ENCODE peak calls at places on chromosomes 1 and 21, in eight cellular contexts. One of them, this sample, is unnamed.

GRCh38 chr1:247647864-247648263 is 31.7 kb downstream of the OR13G1 start:
- DNase-seq in stimulated activated CD4-positive, alpha-beta T cell treated with anti-CD3 and anti-CD28 coated beads, Interleukin-2, amount 100 ng/mL, for 48 hours: no peak
- DNase-seq in WTC11: no peak
- DNase-seq in Calu3: no peak
- DNase-seq in T-cell: no peak
- DNase-seq in iris pigment epithelial cell: no peak
- DNase-seq in H4: no peak
- DNase-seq in activated CD4-positive, alpha-beta T cell treated with anti-CD3 and anti-CD28 coated beads, Interleukin-2, amount 10 ng/mL, durations not matched to agents 7 days and 5 days: no peak
- DNase-seq in this sample: peak; percentile 73

GRCh38 chr1:163875214-163875926 is 553.6 kb downstream of the NUF2 start:
- DNase-seq in stimulated activated CD4-positive, alpha-beta T cell treated with anti-CD3 and anti-CD28 coated beads, Interleukin-2, amount 100 ng/mL, for 48 hours: no peak
- DNase-seq in WTC11: no peak
- DNase-seq in Calu3: no peak
- DNase-seq in T-cell: no peak
- DNase-seq in iris pigment epithelial cell: peak; percentile 93
- DNase-seq in H4: peak; percentile 25
- DNase-seq in activated CD4-positive, alpha-beta T cell treated with anti-CD3 and anti-CD28 coated beads, Interleukin-2, amount 10 ng/mL, durations not matched to agents 7 days and 5 days: no peak
- DNase-seq in this sample: no peak

GRCh38 chr1:200468264-200469001 is 58.6 kb upstream of the ZNF281 start:
- DNase-seq in stimulated activated CD4-positive, alpha-beta T cell treated with anti-CD3 and anti-CD28 coated beads, Interleukin-2, amount 100 ng/mL, for 48 hours: no peak
- DNase-seq in WTC11: no peak
- DNase-seq in Calu3: no peak
- DNase-seq in T-cell: no peak
- DNase-seq in iris pigment epithelial cell: no peak
- DNase-seq in H4: no peak
- DNase-seq in activated CD4-positive, alpha-beta T cell treated with anti-CD3 and anti-CD28 coated beads, Interleukin-2, amount 10 ng/mL, durations not matched to agents 7 days and 5 days: no peak
- DNase-seq in this sample: peak; percentile 79

GRCh38 chr21:43664358-43664757 is 5.0 kb downstream of the RRP1B start:
- DNase-seq in stimulated activated CD4-positive, alpha-beta T cell treated with anti-CD3 and anti-CD28 coated beads, Interleukin-2, amount 100 ng/mL, for 48 hours: no peak
- DNase-seq in WTC11: no peak
- DNase-seq in Calu3: no peak
- DNase-seq in T-cell: no peak
- DNase-seq in iris pigment epithelial cell: no peak
- DNase-seq in H4: no peak
- DNase-seq in activated CD4-positive, alpha-beta T cell treated with anti-CD3 and anti-CD28 coated beads, Interleukin-2, amount 10 ng/mL, durations not matched to agents 7 days and 5 days: no peak
- DNase-seq in this sample: no peak

GRCh38 chr21:42650033-42650370 is 3.4 kb upstream of the PDE9A start:
- DNase-seq in stimulated activated CD4-positive, alpha-beta T cell treated with anti-CD3 and anti-CD28 coated beads, Interleukin-2, amount 100 ng/mL, for 48 hours: no peak
- DNase-seq in WTC11: no peak
- DNase-seq in Calu3: no peak
- DNase-seq in T-cell: no peak
- DNase-seq in iris pigment epithelial cell: no peak
- DNase-seq in H4: no peak
- DNase-seq in activated CD4-positive, alpha-beta T cell treated with anti-CD3 and anti-CD28 coated beads, Interleukin-2, amount 10 ng/mL, durations not matched to agents 7 days and 5 days: no peak
- DNase-seq in this sample: no peak

GRCh38 chr1:240914506-240914905 is 302.6 kb upstream of the GREM2 start:
- DNase-seq in stimulated activated CD4-positive, alpha-beta T cell treated with anti-CD3 and anti-CD28 coated beads, Interleukin-2, amount 100 ng/mL, for 48 hours: no peak
- DNase-seq in WTC11: no peak
- DNase-seq in Calu3: no peak
- DNase-seq in T-cell: no peak
- DNase-seq in iris pigment epithelial cell: no peak
- DNase-seq in H4: no peak
- DNase-seq in activated CD4-positive, alpha-beta T cell treated with anti-CD3 and anti-CD28 coated beads, Interleukin-2, amount 10 ng/mL, durations not matched to agents 7 days and 5 days: no peak
- DNase-seq in this sample: no peak

GRCh38 chr21:39083377-39084008 is 99.8 kb downstream of the PSMG1 start:
- DNase-seq in stimulated activated CD4-positive, alpha-beta T cell treated with anti-CD3 and anti-CD28 coated beads, Interleukin-2, amount 100 ng/mL, for 48 hours: no peak
- DNase-seq in WTC11: no peak
- DNase-seq in Calu3: no peak
- DNase-seq in T-cell: no peak
- DNase-seq in iris pigment epithelial cell: peak; percentile 50
- DNase-seq in H4: no peak
- DNase-seq in activated CD4-positive, alpha-beta T cell treated with anti-CD3 and anti-CD28 coated beads, Interleukin-2, amount 10 ng/mL, durations not matched to agents 7 days and 5 days: no peak
- DNase-seq in this sample: peak; percentile 26

GRCh38 chr1:66571789-66572188 is 37.8 kb downstream of the SGIP1 start:
- DNase-seq in stimulated activated CD4-positive, alpha-beta T cell treated with anti-CD3 and anti-CD28 coated beads, Interleukin-2, amount 100 ng/mL, for 48 hours: no peak
- DNase-seq in WTC11: no peak
- DNase-seq in Calu3: no peak
- DNase-seq in T-cell: no peak
- DNase-seq in iris pigment epithelial cell: peak; percentile 78
- DNase-seq in H4: no peak
- DNase-seq in activated CD4-positive, alpha-beta T cell treated with anti-CD3 and anti-CD28 coated beads, Interleukin-2, amount 10 ng/mL, durations not matched to agents 7 days and 5 days: no peak
- DNase-seq in this sample: peak; percentile 74

GRCh38 chr1:48006318-48006717 is 9.1 kb upstream of the TRABD2B start:
- DNase-seq in stimulated activated CD4-positive, alpha-beta T cell treated with anti-CD3 and anti-CD28 coated beads, Interleukin-2, amount 100 ng/mL, for 48 hours: no peak
- DNase-seq in WTC11: no peak
- DNase-seq in Calu3: no peak
- DNase-seq in T-cell: no peak
- DNase-seq in iris pigment epithelial cell: no peak
- DNase-seq in H4: no peak
- DNase-seq in activated CD4-positive, alpha-beta T cell treated with anti-CD3 and anti-CD28 coated beads, Interleukin-2, amount 10 ng/mL, durations not matched to agents 7 days and 5 days: no peak
- DNase-seq in this sample: peak; percentile 42

GRCh38 chr1:219317762-219318353 is 144.2 kb downstream of the LYPLAL1 start:
- DNase-seq in stimulated activated CD4-positive, alpha-beta T cell treated with anti-CD3 and anti-CD28 coated beads, Interleukin-2, amount 100 ng/mL, for 48 hours: no peak
- DNase-seq in WTC11: peak; percentile 22
- DNase-seq in Calu3: peak; percentile 31
- DNase-seq in T-cell: no peak
- DNase-seq in iris pigment epithelial cell: peak; percentile 58
- DNase-seq in H4: peak; percentile 10
- DNase-seq in activated CD4-positive, alpha-beta T cell treated with anti-CD3 and anti-CD28 coated beads, Interleukin-2, amount 10 ng/mL, durations not matched to agents 7 days and 5 days: no peak
- DNase-seq in this sample: peak; percentile 82

GRCh38 chr1:92487078-92487605 is 417 bp upstream of the GFI1 start:
- DNase-seq in stimulated activated CD4-positive, alpha-beta T cell treated with anti-CD3 and anti-CD28 coated beads, Interleukin-2, amount 100 ng/mL, for 48 hours: no peak
- DNase-seq in WTC11: no peak
- DNase-seq in Calu3: no peak
- DNase-seq in T-cell: no peak
- DNase-seq in iris pigment epithelial cell: no peak
- DNase-seq in H4: no peak
- DNase-seq in activated CD4-positive, alpha-beta T cell treated with anti-CD3 and anti-CD28 coated beads, Interleukin-2, amount 10 ng/mL, durations not matched to agents 7 days and 5 days: no peak
- DNase-seq in this sample: no peak

GRCh38 chr1:3903141-3904005 is 3.3 kb upstream of the C1orf174 start:
- DNase-seq in stimulated activated CD4-positive, alpha-beta T cell treated with anti-CD3 and anti-CD28 coated beads, Interleukin-2, amount 100 ng/mL, for 48 hours: no peak
- DNase-seq in WTC11: no peak
- DNase-seq in Calu3: no peak
- DNase-seq in T-cell: no peak
- DNase-seq in iris pigment epithelial cell: no peak
- DNase-seq in H4: no peak
- DNase-seq in activated CD4-positive, alpha-beta T cell treated with anti-CD3 and anti-CD28 coated beads, Interleukin-2, amount 10 ng/mL, durations not matched to agents 7 days and 5 days: peak; percentile 27
- DNase-seq in this sample: no peak

GRCh38 chr1:154999651-155000474 is 2.7 kb upstream of the ZBTB7B start:
- DNase-seq in stimulated activated CD4-positive, alpha-beta T cell treated with anti-CD3 and anti-CD28 coated beads, Interleukin-2, amount 100 ng/mL, for 48 hours: no peak
- DNase-seq in WTC11: peak; percentile 77
- DNase-seq in Calu3: peak; percentile 59
- DNase-seq in T-cell: no peak
- DNase-seq in iris pigment epithelial cell: no peak
- DNase-seq in H4: no peak
- DNase-seq in activated CD4-positive, alpha-beta T cell treated with anti-CD3 and anti-CD28 coated beads, Interleukin-2, amount 10 ng/mL, durations not matched to agents 7 days and 5 days: peak; percentile 38
- DNase-seq in this sample: peak; percentile 38

GRCh38 chr1:16181887-16182719 is 26.2 kb upstream of the EPHA2 start:
- DNase-seq in stimulated activated CD4-positive, alpha-beta T cell treated with anti-CD3 and anti-CD28 coated beads, Interleukin-2, amount 100 ng/mL, for 48 hours: no peak
- DNase-seq in WTC11: peak; percentile 70
- DNase-seq in Calu3: peak; percentile 89
- DNase-seq in T-cell: no peak
- DNase-seq in iris pigment epithelial cell: peak; percentile 96
- DNase-seq in H4: peak; percentile 83
- DNase-seq in activated CD4-positive, alpha-beta T cell treated with anti-CD3 and anti-CD28 coated beads, Interleukin-2, amount 10 ng/mL, durations not matched to agents 7 days and 5 days: no peak
- DNase-seq in this sample: peak; percentile 94

GRCh38 chr1:217943361-217943760 is 312.2 kb downstream of the SPATA17 start:
- DNase-seq in stimulated activated CD4-positive, alpha-beta T cell treated with anti-CD3 and anti-CD28 coated beads, Interleukin-2, amount 100 ng/mL, for 48 hours: no peak
- DNase-seq in WTC11: no peak
- DNase-seq in Calu3: no peak
- DNase-seq in T-cell: no peak
- DNase-seq in iris pigment epithelial cell: no peak
- DNase-seq in H4: no peak
- DNase-seq in activated CD4-positive, alpha-beta T cell treated with anti-CD3 and anti-CD28 coated beads, Interleukin-2, amount 10 ng/mL, durations not matched to agents 7 days and 5 days: no peak
- DNase-seq in this sample: no peak

GRCh38 chr1:112335351-112335750 is 60.7 kb upstream of the CTTNBP2NL start:
- DNase-seq in stimulated activated CD4-positive, alpha-beta T cell treated with anti-CD3 and anti-CD28 coated beads, Interleukin-2, amount 100 ng/mL, for 48 hours: no peak
- DNase-seq in WTC11: no peak
- DNase-seq in Calu3: no peak
- DNase-seq in T-cell: no peak
- DNase-seq in iris pigment epithelial cell: no peak
- DNase-seq in H4: no peak
- DNase-seq in activated CD4-positive, alpha-beta T cell treated with anti-CD3 and anti-CD28 coated beads, Interleukin-2, amount 10 ng/mL, durations not matched to agents 7 days and 5 days: no peak
- DNase-seq in this sample: no peak

GRCh38 chr21:38804617-38805281 is 980 bp upstream of the ETS2 start:
- DNase-seq in stimulated activated CD4-positive, alpha-beta T cell treated with anti-CD3 and anti-CD28 coated beads, Interleukin-2, amount 100 ng/mL, for 48 hours: peak; percentile 35
- DNase-seq in WTC11: peak; percentile 63
- DNase-seq in Calu3: peak; percentile 74
- DNase-seq in T-cell: no peak
- DNase-seq in iris pigment epithelial cell: peak; percentile 86
- DNase-seq in H4: peak; percentile 84
- DNase-seq in activated CD4-positive, alpha-beta T cell treated with anti-CD3 and anti-CD28 coated beads, Interleukin-2, amount 10 ng/mL, durations not matched to agents 7 days and 5 days: peak; percentile 33
- DNase-seq in this sample: peak; percentile 88

GRCh38 chr1:9246215-9246614 is 11.6 kb downstream of the H6PD start:
- DNase-seq in stimulated activated CD4-positive, alpha-beta T cell treated with anti-CD3 and anti-CD28 coated beads, Interleukin-2, amount 100 ng/mL, for 48 hours: no peak
- DNase-seq in WTC11: no peak
- DNase-seq in Calu3: no peak
- DNase-seq in T-cell: no peak
- DNase-seq in iris pigment epithelial cell: no peak
- DNase-seq in H4: no peak
- DNase-seq in activated CD4-positive, alpha-beta T cell treated with anti-CD3 and anti-CD28 coated beads, Interleukin-2, amount 10 ng/mL, durations not matched to agents 7 days and 5 days: no peak
- DNase-seq in this sample: no peak

GRCh38 chr1:200406161-200406797 is 3.6 kb downstream of the ZNF281 start:
- DNase-seq in stimulated activated CD4-positive, alpha-beta T cell treated with anti-CD3 and anti-CD28 coated beads, Interleukin-2, amount 100 ng/mL, for 48 hours: no peak
- DNase-seq in WTC11: no peak
- DNase-seq in Calu3: no peak
- DNase-seq in T-cell: no peak
- DNase-seq in iris pigment epithelial cell: no peak
- DNase-seq in H4: no peak
- DNase-seq in activated CD4-positive, alpha-beta T cell treated with anti-CD3 and anti-CD28 coated beads, Interleukin-2, amount 10 ng/mL, durations not matched to agents 7 days and 5 days: no peak
- DNase-seq in this sample: no peak

GRCh38 chr1:86778510-86779218 is 74.3 kb downstream of the SH3GLB1 start:
- DNase-seq in stimulated activated CD4-positive, alpha-beta T cell treated with anti-CD3 and anti-CD28 coated beads, Interleukin-2, amount 100 ng/mL, for 48 hours: no peak
- DNase-seq in WTC11: no peak
- DNase-seq in Calu3: no peak
- DNase-seq in T-cell: no peak
- DNase-seq in iris pigment epithelial cell: peak; percentile 73
- DNase-seq in H4: peak; percentile 11
- DNase-seq in activated CD4-positive, alpha-beta T cell treated with anti-CD3 and anti-CD28 coated beads, Interleukin-2, amount 10 ng/mL, durations not matched to agents 7 days and 5 days: no peak
- DNase-seq in this sample: peak; percentile 62

GRCh38 chr1:37474051-37474696 is at the start of gene ZC3H12A:
- DNase-seq in stimulated activated CD4-positive, alpha-beta T cell treated with anti-CD3 and anti-CD28 coated beads, Interleukin-2, amount 100 ng/mL, for 48 hours: peak; percentile 91
- DNase-seq in WTC11: peak; percentile 83
- DNase-seq in Calu3: peak; percentile 97
- DNase-seq in T-cell: peak; percentile 86
- DNase-seq in iris pigment epithelial cell: peak; percentile 87
- DNase-seq in H4: peak; percentile 72
- DNase-seq in activated CD4-positive, alpha-beta T cell treated with anti-CD3 and anti-CD28 coated beads, Interleukin-2, amount 10 ng/mL, durations not matched to agents 7 days and 5 days: peak; percentile 90
- DNase-seq in this sample: peak; percentile 95

GRCh38 chr1:203089001-203089650 is 3.3 kb upstream of the MYOG start:
- DNase-seq in stimulated activated CD4-positive, alpha-beta T cell treated with anti-CD3 and anti-CD28 coated beads, Interleukin-2, amount 100 ng/mL, for 48 hours: no peak
- DNase-seq in WTC11: no peak
- DNase-seq in Calu3: no peak
- DNase-seq in T-cell: no peak
- DNase-seq in iris pigment epithelial cell: no peak
- DNase-seq in H4: no peak
- DNase-seq in activated CD4-positive, alpha-beta T cell treated with anti-CD3 and anti-CD28 coated beads, Interleukin-2, amount 10 ng/mL, durations not matched to agents 7 days and 5 days: peak; percentile 3
- DNase-seq in this sample: peak; percentile 46

GRCh38 chr1:204867666-204868339 is 2.9 kb upstream of the NFASC start:
- DNase-seq in stimulated activated CD4-positive, alpha-beta T cell treated with anti-CD3 and anti-CD28 coated beads, Interleukin-2, amount 100 ng/mL, for 48 hours: no peak
- DNase-seq in WTC11: no peak
- DNase-seq in Calu3: no peak
- DNase-seq in T-cell: no peak
- DNase-seq in iris pigment epithelial cell: no peak
- DNase-seq in H4: no peak
- DNase-seq in activated CD4-positive, alpha-beta T cell treated with anti-CD3 and anti-CD28 coated beads, Interleukin-2, amount 10 ng/mL, durations not matched to agents 7 days and 5 days: no peak
- DNase-seq in this sample: no peak

GRCh38 chr1:19232526-19232851 is 18.8 kb downstream of the EMC1 start:
- DNase-seq in stimulated activated CD4-positive, alpha-beta T cell treated with anti-CD3 and anti-CD28 coated beads, Interleukin-2, amount 100 ng/mL, for 48 hours: no peak
- DNase-seq in WTC11: no peak
- DNase-seq in Calu3: no peak
- DNase-seq in T-cell: no peak
- DNase-seq in iris pigment epithelial cell: peak; percentile 73
- DNase-seq in H4: no peak
- DNase-seq in activated CD4-positive, alpha-beta T cell treated with anti-CD3 and anti-CD28 coated beads, Interleukin-2, amount 10 ng/mL, durations not matched to agents 7 days and 5 days: no peak
- DNase-seq in this sample: no peak

GRCh38 chr1:214362188-214362882 is 81.4 kb downstream of the SMYD2 start:
- DNase-seq in stimulated activated CD4-positive, alpha-beta T cell treated with anti-CD3 and anti-CD28 coated beads, Interleukin-2, amount 100 ng/mL, for 48 hours: no peak
- DNase-seq in WTC11: no peak
- DNase-seq in Calu3: no peak
- DNase-seq in T-cell: no peak
- DNase-seq in iris pigment epithelial cell: peak; percentile 66
- DNase-seq in H4: no peak
- DNase-seq in activated CD4-positive, alpha-beta T cell treated with anti-CD3 and anti-CD28 coated beads, Interleukin-2, amount 10 ng/mL, durations not matched to agents 7 days and 5 days: no peak
- DNase-seq in this sample: no peak

GRCh38 chr1:1423245-1423597 is 2.1 kb upstream of the ANKRD65 start:
- DNase-seq in stimulated activated CD4-positive, alpha-beta T cell treated with anti-CD3 and anti-CD28 coated beads, Interleukin-2, amount 100 ng/mL, for 48 hours: no peak
- DNase-seq in WTC11: no peak
- DNase-seq in Calu3: no peak
- DNase-seq in T-cell: no peak
- DNase-seq in iris pigment epithelial cell: no peak
- DNase-seq in H4: no peak
- DNase-seq in activated CD4-positive, alpha-beta T cell treated with anti-CD3 and anti-CD28 coated beads, Interleukin-2, amount 10 ng/mL, durations not matched to agents 7 days and 5 days: no peak
- DNase-seq in this sample: no peak

GRCh38 chr1:92004129-92004528 is 25.7 kb upstream of the EPHX4 start:
- DNase-seq in stimulated activated CD4-positive, alpha-beta T cell treated with anti-CD3 and anti-CD28 coated beads, Interleukin-2, amount 100 ng/mL, for 48 hours: no peak
- DNase-seq in WTC11: no peak
- DNase-seq in Calu3: no peak
- DNase-seq in T-cell: no peak
- DNase-seq in iris pigment epithelial cell: no peak
- DNase-seq in H4: no peak
- DNase-seq in activated CD4-positive, alpha-beta T cell treated with anti-CD3 and anti-CD28 coated beads, Interleukin-2, amount 10 ng/mL, durations not matched to agents 7 days and 5 days: no peak
- DNase-seq in this sample: no peak

GRCh38 chr1:235831148-235831547 is 35.6 kb downstream of the LYST start:
- DNase-seq in stimulated activated CD4-positive, alpha-beta T cell treated with anti-CD3 and anti-CD28 coated beads, Interleukin-2, amount 100 ng/mL, for 48 hours: peak; percentile 23
- DNase-seq in WTC11: no peak
- DNase-seq in Calu3: no peak
- DNase-seq in T-cell: no peak
- DNase-seq in iris pigment epithelial cell: peak; percentile 49
- DNase-seq in H4: no peak
- DNase-seq in activated CD4-positive, alpha-beta T cell treated with anti-CD3 and anti-CD28 coated beads, Interleukin-2, amount 10 ng/mL, durations not matched to agents 7 days and 5 days: no peak
- DNase-seq in this sample: peak; percentile 17

GRCh38 chr1:81409262-81409661 is 391.5 kb upstream of the ADGRL2 start:
- DNase-seq in stimulated activated CD4-positive, alpha-beta T cell treated with anti-CD3 and anti-CD28 coated beads, Interleukin-2, amount 100 ng/mL, for 48 hours: no peak
- DNase-seq in WTC11: no peak
- DNase-seq in Calu3: no peak
- DNase-seq in T-cell: no peak
- DNase-seq in iris pigment epithelial cell: no peak
- DNase-seq in H4: no peak
- DNase-seq in activated CD4-positive, alpha-beta T cell treated with anti-CD3 and anti-CD28 coated beads, Interleukin-2, amount 10 ng/mL, durations not matched to agents 7 days and 5 days: no peak
- DNase-seq in this sample: no peak

GRCh38 chr1:157240495-157241184 is 102.4 kb upstream of the ETV3 start:
- DNase-seq in stimulated activated CD4-positive, alpha-beta T cell treated with anti-CD3 and anti-CD28 coated beads, Interleukin-2, amount 100 ng/mL, for 48 hours: no peak
- DNase-seq in WTC11: peak; percentile 15
- DNase-seq in Calu3: peak; percentile 90
- DNase-seq in T-cell: no peak
- DNase-seq in iris pigment epithelial cell: no peak
- DNase-seq in H4: no peak
- DNase-seq in activated CD4-positive, alpha-beta T cell treated with anti-CD3 and anti-CD28 coated beads, Interleukin-2, amount 10 ng/mL, durations not matched to agents 7 days and 5 days: no peak
- DNase-seq in this sample: no peak

GRCh38 chr1:21640653-21641052 is 28.5 kb downstream of the RAP1GAP start:
- DNase-seq in stimulated activated CD4-positive, alpha-beta T cell treated with anti-CD3 and anti-CD28 coated beads, Interleukin-2, amount 100 ng/mL, for 48 hours: no peak
- DNase-seq in WTC11: no peak
- DNase-seq in Calu3: no peak
- DNase-seq in T-cell: no peak
- DNase-seq in iris pigment epithelial cell: no peak
- DNase-seq in H4: no peak
- DNase-seq in activated CD4-positive, alpha-beta T cell treated with anti-CD3 and anti-CD28 coated beads, Interleukin-2, amount 10 ng/mL, durations not matched to agents 7 days and 5 days: no peak
- DNase-seq in this sample: no peak

GRCh38 chr1:11784993-11785769 is 20.6 kb downstream of the MTHFR start:
- DNase-seq in stimulated activated CD4-positive, alpha-beta T cell treated with anti-CD3 and anti-CD28 coated beads, Interleukin-2, amount 100 ng/mL, for 48 hours: peak; percentile 38
- DNase-seq in WTC11: peak; percentile 92
- DNase-seq in Calu3: peak; percentile 67
- DNase-seq in T-cell: peak; percentile 8
- DNase-seq in iris pigment epithelial cell: peak; percentile 52
- DNase-seq in H4: no peak
- DNase-seq in activated CD4-positive, alpha-beta T cell treated with anti-CD3 and anti-CD28 coated beads, Interleukin-2, amount 10 ng/mL, durations not matched to agents 7 days and 5 days: peak; percentile 33
- DNase-seq in this sample: peak; percentile 61

GRCh38 chr1:89633103-89633744 is at the start of gene LRRC8C:
- DNase-seq in stimulated activated CD4-positive, alpha-beta T cell treated with anti-CD3 and anti-CD28 coated beads, Interleukin-2, amount 100 ng/mL, for 48 hours: peak; percentile 44
- DNase-seq in WTC11: peak; percentile 62
- DNase-seq in Calu3: peak; percentile 51
- DNase-seq in T-cell: peak; percentile 33
- DNase-seq in iris pigment epithelial cell: peak; percentile 57
- DNase-seq in H4: peak; percentile 22
- DNase-seq in activated CD4-positive, alpha-beta T cell treated with anti-CD3 and anti-CD28 coated beads, Interleukin-2, amount 10 ng/mL, durations not matched to agents 7 days and 5 days: peak; percentile 72
- DNase-seq in this sample: peak; percentile 53

GRCh38 chr21:33856893-33857527 is 58.6 kb downstream of the ATP5PO start:
- DNase-seq in stimulated activated CD4-positive, alpha-beta T cell treated with anti-CD3 and anti-CD28 coated beads, Interleukin-2, amount 100 ng/mL, for 48 hours: no peak
- DNase-seq in WTC11: no peak
- DNase-seq in Calu3: no peak
- DNase-seq in T-cell: no peak
- DNase-seq in iris pigment epithelial cell: no peak
- DNase-seq in H4: no peak
- DNase-seq in activated CD4-positive, alpha-beta T cell treated with anti-CD3 and anti-CD28 coated beads, Interleukin-2, amount 10 ng/mL, durations not matched to agents 7 days and 5 days: no peak
- DNase-seq in this sample: no peak

This sample was measured in PC-3.